ENCODE peak calls at places on chromosomes 5 and 9, in six cellular contexts. D, M, S, P, Z and X are unnamed samples.
A peak's percentile ranks its signal among the peaks of the same experiment; 100 is the strongest.

GRCh38 chr5:68251386-68251785 is 35.8 kb downstream of the PIK3R1 start:
- DNase-seq in D (no peak), Z (peak; percentile 52), P (no peak), M (no peak), S (no peak), X (no peak)

GRCh38 chr9:125260564-125260963 is 1.1 kb upstream of the GAPVD1 start:
- DNase-seq in S (no peak), Z (peak; percentile 67), P (no peak), M (no peak), D (no peak), X (no peak)

GRCh38 chr5:80481019-80481893 is 6.6 kb upstream of the FAM151B start:
- DNase-seq in M (peak; percentile 53), P (peak; percentile 63), D (no peak), Z (peak; percentile 66), S (no peak), X (peak; percentile 27)

GRCh38 chr9:107397076-107398049 is 92.2 kb downstream of the KLF4 start:
- DNase-seq in P (no peak), Z (peak; percentile 15), S (no peak), D (no peak), M (no peak), X (no peak)

GRCh38 chr5:154086641-154087040 is 47.9 kb downstream of the MFAP3 start:
- DNase-seq in Z (no peak), D (no peak), P (no peak), S (no peak), M (no peak), X (no peak)

GRCh38 chr5:132497488-132497997 is 7.0 kb upstream of the IRF1 start:
- DNase-seq in Z (peak; percentile 90), M (no peak), P (no peak), D (no peak), S (no peak), X (no peak)

GRCh38 chr5:57777174-57777581 is 294.6 kb upstream of the ACTBL2 start:
- DNase-seq in M (no peak), D (no peak), P (no peak), Z (no peak), S (no peak), X (no peak)

GRCh38 chr9:118961857-118962256 is 407.4 kb downstream of the BRINP1 start:
- DNase-seq in P (no peak), S (no peak), M (no peak), Z (peak; percentile 51), D (no peak), X (no peak)

GRCh38 chr5:14405706-14406553 is 175.7 kb upstream of the OTULINL start:
- DNase-seq in M (no peak), P (no peak), S (no peak), Z (no peak), D (no peak), X (no peak)

GRCh38 chr9:4832786-4833579 is 40.2 kb downstream of the RCL1 start:
- DNase-seq in D (no peak), M (peak; percentile 50), Z (peak; percentile 100), S (no peak), P (no peak), X (no peak)

GRCh38 chr5:16916262-16916878 is 19.7 kb downstream of the MYO10 start:
- DNase-seq in M (no peak), P (no peak), S (no peak), Z (peak; percentile 96), D (no peak), X (no peak)

GRCh38 chr5:111401906-111402305 is 110.4 kb downstream of the STARD4 start:
- DNase-seq in P (no peak), M (no peak), D (no peak), Z (no peak), S (no peak), X (no peak)

GRCh38 chr5:71586941-71587708 is at the start of gene MCCC2:
- DNase-seq in Z (peak; percentile 98), D (peak; percentile 91), M (peak; percentile 98), P (peak; percentile 95), S (peak; percentile 97), X (peak; percentile 98)

GRCh38 chr5:31741496-31741895 is 102.6 kb downstream of the PDZD2 start:
- DNase-seq in P (no peak), Z (no peak), D (no peak), S (no peak), M (no peak), X (no peak)

GRCh38 chr5:23146183-23146582 is 293.0 kb upstream of the CDH12 start:
- DNase-seq in Z (no peak), S (no peak), P (no peak), D (no peak), M (no peak), X (no peak)

GRCh38 chr5:168676499-168676898 is 97.3 kb upstream of the PANK3 start:
- DNase-seq in D (no peak), M (no peak), S (no peak), Z (no peak), P (no peak), X (no peak)

GRCh38 chr5:42985129-42986037 is 54.7 kb downstream of the ANXA2R start:
- DNase-seq in D (no peak), Z (peak; percentile 86), P (no peak), M (no peak), S (no peak), X (no peak)

GRCh38 chr5:158492850-158493249 is 606.9 kb downstream of the EBF1 start:
- DNase-seq in Z (peak; percentile 7), P (peak; percentile 18), D (no peak), M (no peak), S (no peak), X (no peak)

GRCh38 chr9:86818636-86819035 is 128.7 kb downstream of the GAS1 start:
- DNase-seq in S (no peak), M (no peak), D (no peak), P (no peak), Z (no peak), X (no peak)

GRCh38 chr5:139828207-139828895 is 32.7 kb downstream of the PSD2 start:
- DNase-seq in P (no peak), S (no peak), Z (no peak), D (no peak), M (no peak), X (no peak)